ENCODE peak calls at places on chromosomes 6 and 20, in eight cellular contexts. One of them, this sample, is unnamed.

GRCh38 chr6:151376440-151376839 is 14.9 kb downstream of the ZBTB2 start:
- DNase-seq in IMR-90: no peak
- DNase-seq in testis: no peak
- DNase-seq in CD8-positive, alpha-beta T cell: no peak
- DNase-seq in uterus: no peak
- DNase-seq in CD8-positive, alpha-beta memory T cell: no peak
- DNase-seq in spleen: no peak
- DNase-seq in A549: no peak
- DNase-seq in this sample: no peak

GRCh38 chr6:150373260-150373701 is 4.5 kb downstream of the IYD start:
- DNase-seq in IMR-90: no peak
- DNase-seq in testis: no peak
- DNase-seq in CD8-positive, alpha-beta T cell: no peak
- DNase-seq in uterus: no peak
- DNase-seq in CD8-positive, alpha-beta memory T cell: no peak
- DNase-seq in spleen: no peak
- DNase-seq in A549: no peak
- DNase-seq in this sample: no peak

GRCh38 chr6:113172531-113172966 is 684.6 kb upstream of the MARCKS start:
- DNase-seq in IMR-90: no peak
- DNase-seq in testis: peak; percentile 57
- DNase-seq in CD8-positive, alpha-beta T cell: no peak
- DNase-seq in uterus: no peak
- DNase-seq in CD8-positive, alpha-beta memory T cell: no peak
- DNase-seq in spleen: no peak
- DNase-seq in A549: no peak
- DNase-seq in this sample: no peak

GRCh38 chr6:48426636-48427035 is 315.6 kb upstream of the PTCHD4 start:
- DNase-seq in IMR-90: peak; percentile 89
- DNase-seq in testis: no peak
- DNase-seq in CD8-positive, alpha-beta T cell: no peak
- DNase-seq in uterus: no peak
- DNase-seq in CD8-positive, alpha-beta memory T cell: no peak
- DNase-seq in spleen: no peak
- DNase-seq in A549: no peak
- DNase-seq in this sample: no peak

GRCh38 chr20:11675920-11676617 is 241.6 kb upstream of the BTBD3 start:
- DNase-seq in IMR-90: peak; percentile 12
- DNase-seq in testis: no peak
- DNase-seq in CD8-positive, alpha-beta T cell: no peak
- DNase-seq in uterus: no peak
- DNase-seq in CD8-positive, alpha-beta memory T cell: no peak
- DNase-seq in spleen: no peak
- DNase-seq in A549: no peak
- DNase-seq in this sample: no peak

GRCh38 chr6:129648819-129649491 is 61.0 kb downstream of the ARHGAP18 start:
- DNase-seq in IMR-90: no peak
- DNase-seq in testis: no peak
- DNase-seq in CD8-positive, alpha-beta T cell: no peak
- DNase-seq in uterus: no peak
- DNase-seq in CD8-positive, alpha-beta memory T cell: no peak
- DNase-seq in spleen: no peak
- DNase-seq in A549: no peak
- DNase-seq in this sample: no peak

GRCh38 chr6:133989525-133989924 is 36.5 kb downstream of the TBPL1 start:
- DNase-seq in IMR-90: no peak
- DNase-seq in testis: no peak
- DNase-seq in CD8-positive, alpha-beta T cell: no peak
- DNase-seq in uterus: no peak
- DNase-seq in CD8-positive, alpha-beta memory T cell: no peak
- DNase-seq in spleen: no peak
- DNase-seq in A549: no peak
- DNase-seq in this sample: no peak

GRCh38 chr20:43096471-43096870 is 93.2 kb downstream of the PTPRT start:
- DNase-seq in IMR-90: no peak
- DNase-seq in testis: no peak
- DNase-seq in CD8-positive, alpha-beta T cell: no peak
- DNase-seq in uterus: no peak
- DNase-seq in CD8-positive, alpha-beta memory T cell: no peak
- DNase-seq in spleen: no peak
- DNase-seq in A549: no peak
- DNase-seq in this sample: no peak

GRCh38 chr6:164130151-164130550 is 715.6 kb downstream of the QKI start:
- DNase-seq in IMR-90: no peak
- DNase-seq in testis: no peak
- DNase-seq in CD8-positive, alpha-beta T cell: no peak
- DNase-seq in uterus: no peak
- DNase-seq in CD8-positive, alpha-beta memory T cell: no peak
- DNase-seq in spleen: no peak
- DNase-seq in A549: no peak
- DNase-seq in this sample: no peak

GRCh38 chr6:158648682-158649131 is 1.1 kb upstream of the SYTL3 start:
- DNase-seq in IMR-90: peak; percentile 96
- DNase-seq in testis: no peak
- DNase-seq in CD8-positive, alpha-beta T cell: no peak
- DNase-seq in uterus: no peak
- DNase-seq in CD8-positive, alpha-beta memory T cell: no peak
- DNase-seq in spleen: no peak
- DNase-seq in A549: no peak
- DNase-seq in this sample: no peak

GRCh38 chr6:40907198-40907701 is 131.8 kb downstream of the UNC5CL start:
- DNase-seq in IMR-90: peak; percentile 9
- DNase-seq in testis: peak; percentile 57
- DNase-seq in CD8-positive, alpha-beta T cell: no peak
- DNase-seq in uterus: no peak
- DNase-seq in CD8-positive, alpha-beta memory T cell: no peak
- DNase-seq in spleen: no peak
- DNase-seq in A549: peak; percentile 92
- DNase-seq in this sample: no peak

GRCh38 chr6:38025431-38025830 is 205.9 kb downstream of the ZFAND3 start:
- DNase-seq in IMR-90: peak; percentile 43
- DNase-seq in testis: no peak
- DNase-seq in CD8-positive, alpha-beta T cell: no peak
- DNase-seq in uterus: no peak
- DNase-seq in CD8-positive, alpha-beta memory T cell: no peak
- DNase-seq in spleen: no peak
- DNase-seq in A549: no peak
- DNase-seq in this sample: no peak

GRCh38 chr20:49231461-49231860 is 12.2 kb downstream of the DDX27 start:
- DNase-seq in IMR-90: no peak
- DNase-seq in testis: no peak
- DNase-seq in CD8-positive, alpha-beta T cell: no peak
- DNase-seq in uterus: no peak
- DNase-seq in CD8-positive, alpha-beta memory T cell: no peak
- DNase-seq in spleen: peak; percentile 14
- DNase-seq in A549: no peak
- DNase-seq in this sample: no peak

GRCh38 chr6:11044712-11045167 is 635 bp upstream of the ELOVL2 start:
- DNase-seq in IMR-90: no peak
- DNase-seq in testis: peak; percentile 36
- DNase-seq in CD8-positive, alpha-beta T cell: no peak
- DNase-seq in uterus: no peak
- DNase-seq in CD8-positive, alpha-beta memory T cell: no peak
- DNase-seq in spleen: no peak
- DNase-seq in A549: no peak
- DNase-seq in this sample: no peak

GRCh38 chr6:40997256-40997957 is 41.6 kb downstream of the UNC5CL start:
- DNase-seq in IMR-90: peak; percentile 78
- DNase-seq in testis: peak; percentile 29
- DNase-seq in CD8-positive, alpha-beta T cell: no peak
- DNase-seq in uterus: no peak
- DNase-seq in CD8-positive, alpha-beta memory T cell: no peak
- DNase-seq in spleen: no peak
- DNase-seq in A549: peak; percentile 86
- DNase-seq in this sample: no peak

GRCh38 chr20:54028276-54029011 is 42.0 kb downstream of the BCAS1 start:
- DNase-seq in IMR-90: no peak
- DNase-seq in testis: no peak
- DNase-seq in CD8-positive, alpha-beta T cell: no peak
- DNase-seq in uterus: no peak
- DNase-seq in CD8-positive, alpha-beta memory T cell: no peak
- DNase-seq in spleen: no peak
- DNase-seq in A549: no peak
- DNase-seq in this sample: no peak

GRCh38 chr20:23027721-23028120 is 7.4 kb upstream of the SSTR4 start:
- DNase-seq in IMR-90: no peak
- DNase-seq in testis: no peak
- DNase-seq in CD8-positive, alpha-beta T cell: no peak
- DNase-seq in uterus: no peak
- DNase-seq in CD8-positive, alpha-beta memory T cell: no peak
- DNase-seq in spleen: no peak
- DNase-seq in A549: no peak
- DNase-seq in this sample: no peak

GRCh38 chr20:39778847-39779641 is 816.9 kb downstream of the DHX35 start:
- DNase-seq in IMR-90: no peak
- DNase-seq in testis: no peak
- DNase-seq in CD8-positive, alpha-beta T cell: no peak
- DNase-seq in uterus: no peak
- DNase-seq in CD8-positive, alpha-beta memory T cell: no peak
- DNase-seq in spleen: no peak
- DNase-seq in A549: no peak
- DNase-seq in this sample: no peak

GRCh38 chr20:22411568-22412450 is 172.6 kb downstream of the FOXA2 start:
- DNase-seq in IMR-90: no peak
- DNase-seq in testis: peak; percentile 78
- DNase-seq in CD8-positive, alpha-beta T cell: no peak
- DNase-seq in uterus: peak; percentile 57
- DNase-seq in CD8-positive, alpha-beta memory T cell: no peak
- DNase-seq in spleen: no peak
- DNase-seq in A549: peak; percentile 99
- DNase-seq in this sample: no peak

GRCh38 chr6:9398794-9399373 is 963.5 kb upstream of the SLC35B3 start:
- DNase-seq in IMR-90: no peak
- DNase-seq in testis: peak; percentile 28
- DNase-seq in CD8-positive, alpha-beta T cell: no peak
- DNase-seq in uterus: no peak
- DNase-seq in CD8-positive, alpha-beta memory T cell: no peak
- DNase-seq in spleen: no peak
- DNase-seq in A549: no peak
- DNase-seq in this sample: no peak

DNA sequence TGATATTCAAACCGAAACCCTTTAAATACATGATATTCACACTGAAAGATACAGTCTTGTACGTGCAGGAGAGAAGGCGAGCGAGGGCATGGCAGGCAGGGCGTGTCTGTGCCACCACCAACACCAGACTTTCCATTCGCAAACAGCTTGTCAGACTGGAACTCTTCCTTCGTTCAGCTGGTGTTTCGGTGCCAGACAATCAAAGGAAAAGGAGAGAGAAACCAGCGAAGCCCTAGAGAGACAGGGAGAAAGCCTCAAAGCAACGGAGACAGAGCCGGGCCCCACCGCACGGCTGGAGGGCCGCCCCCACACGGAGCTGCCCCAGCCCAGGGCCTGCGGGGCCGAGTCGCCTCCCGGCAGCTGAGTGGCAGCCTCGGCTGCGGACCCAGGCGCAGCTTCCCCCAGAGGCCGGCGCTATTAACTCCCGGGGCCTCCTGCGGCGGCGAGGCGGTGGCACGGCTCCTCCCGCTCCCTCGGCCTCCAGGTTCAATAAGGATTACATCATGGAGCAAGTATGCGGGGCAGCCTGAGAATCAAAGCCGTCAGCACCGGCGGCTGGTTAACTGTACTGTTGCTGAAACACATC is 32.1 kb upstream of the NR2E1 start:
- DNase-seq in IMR-90: peak; percentile 74
- DNase-seq in testis: peak; percentile 73
- DNase-seq in CD8-positive, alpha-beta T cell: no peak
- DNase-seq in uterus: peak; percentile 30
- DNase-seq in CD8-positive, alpha-beta memory T cell: no peak
- DNase-seq in spleen: peak; percentile 86
- DNase-seq in A549: peak; percentile 72
- DNase-seq in this sample: no peak
- H3K4me3 ChIP-seq in IMR-90: peak overlapping the region; percentile 32
- H3K4me3 ChIP-seq in testis: peak overlapping the region; percentile 53
- H3K4me3 ChIP-seq in CD8-positive, alpha-beta T cell: peak overlapping the region; percentile 37
- H3K4me3 ChIP-seq in uterus: no peak overlapping the region
- H3K4me3 ChIP-seq in CD8-positive, alpha-beta memory T cell: no peak overlapping the region
- H3K4me3 ChIP-seq in spleen: peak overlapping the region; percentile 64
- H3K4me3 ChIP-seq in A549: peak overlapping the region; percentile 31
- H3K4me3 ChIP-seq in this sample: peak overlapping the region; percentile 35

GRCh38 chr20:51091564-51092195 is 68.8 kb upstream of the KCNG1 start:
- DNase-seq in IMR-90: no peak
- DNase-seq in testis: no peak
- DNase-seq in CD8-positive, alpha-beta T cell: no peak
- DNase-seq in uterus: no peak
- DNase-seq in CD8-positive, alpha-beta memory T cell: no peak
- DNase-seq in spleen: no peak
- DNase-seq in A549: no peak
- DNase-seq in this sample: no peak
- H3K4me1 ChIP-seq in IMR-90: no peaks in the 10 kb centered on the region
- H3K4me1 ChIP-seq in testis: peaks cover 5% of the 10 kb centered on the region
- H3K4me1 ChIP-seq in CD8-positive, alpha-beta T cell: no peaks in the 10 kb centered on the region
- H3K4me1 ChIP-seq in uterus: no peaks in the 10 kb centered on the region
- H3K4me1 ChIP-seq in CD8-positive, alpha-beta memory T cell: no peaks in the 10 kb centered on the region
- H3K4me1 ChIP-seq in spleen: no peaks in the 10 kb centered on the region
- H3K4me1 ChIP-seq in A549: peaks cover 5% of the 10 kb centered on the region
- H3K4me1 ChIP-seq in this sample: no peaks in the 10 kb centered on the region

GRCh38 chr6:104526383-104526782 is 333.3 kb downstream of the HACE1 start:
- DNase-seq in IMR-90: no peak
- DNase-seq in testis: no peak
- DNase-seq in CD8-positive, alpha-beta T cell: no peak
- DNase-seq in uterus: no peak
- DNase-seq in CD8-positive, alpha-beta memory T cell: no peak
- DNase-seq in spleen: no peak
- DNase-seq in A549: no peak
- DNase-seq in this sample: no peak
- H3K27ac ChIP-seq in IMR-90: no peak overlapping the region
- H3K27ac ChIP-seq in testis: peak overlapping the region; percentile 7
- H3K27ac ChIP-seq in CD8-positive, alpha-beta T cell: no peak overlapping the region
- H3K27ac ChIP-seq in uterus: no peak overlapping the region
- H3K27ac ChIP-seq in CD8-positive, alpha-beta memory T cell: no peak overlapping the region
- H3K27ac ChIP-seq in spleen: no peak overlapping the region
- H3K27ac ChIP-seq in A549: no peak overlapping the region
- H3K27ac ChIP-seq in this sample: no peak overlapping the region

GRCh38 chr20:63235399-63235983 is at the start of gene BIRC7:
- DNase-seq in IMR-90: no peak
- DNase-seq in testis: no peak
- DNase-seq in CD8-positive, alpha-beta T cell: no peak
- DNase-seq in uterus: no peak
- DNase-seq in CD8-positive, alpha-beta memory T cell: no peak
- DNase-seq in spleen: no peak
- DNase-seq in A549: peak; percentile 64
- DNase-seq in this sample: no peak
- H3K4me3 ChIP-seq in IMR-90: no peak within 1 kb of the TSS
- H3K4me3 ChIP-seq in testis: no peak within 1 kb of the TSS
- H3K4me3 ChIP-seq in CD8-positive, alpha-beta T cell: no peak within 1 kb of the TSS
- H3K4me3 ChIP-seq in uterus: no peak within 1 kb of the TSS
- H3K4me3 ChIP-seq in CD8-positive, alpha-beta memory T cell: no peak within 1 kb of the TSS
- H3K4me3 ChIP-seq in spleen: no peak within 1 kb of the TSS
- H3K4me3 ChIP-seq in A549: no peak within 1 kb of the TSS
- H3K4me3 ChIP-seq in this sample: no peak within 1 kb of the TSS

This sample was measured in effector memory CD4-positive, alpha-beta T cell.